ENCODE peak calls at places on chromosome 13, in five cellular contexts. V is neuronal stem cell, T is H9, F is H1, J is mesenchymal stem cell. H is an unnamed sample.
A peak's percentile ranks its signal among the peaks of the same experiment; 100 is the strongest.

GRCh38 chr13:84574851-84575250 is 692.6 kb upstream of the SLITRK1 start:
- DNase-seq in V (no peak), T (no peak), F (no peak), J (peak; percentile 3), H (no peak)

GRCh38 chr13:112210401-112210800 is 143.5 kb downstream of the SOX1 start:
- DNase-seq in V (no peak), T (no peak), F (no peak), J (no peak), H (no peak)

GRCh38 chr13:112790735-112791641 is 101.2 kb downstream of the ATP11A start:
- DNase-seq in V (no peak), T (no peak), F (no peak), J (no peak), H (peak; percentile 11)

GRCh38 chr13:90926459-90926858 is 421.0 kb upstream of the MIR17HG start:
- DNase-seq in V (no peak), T (no peak), F (no peak), J (peak; percentile 66), H (no peak)

GRCh38 chr13:60617863-60618733 is 221.1 kb downstream of the TDRD3 start:
- DNase-seq in V (no peak), T (peak; percentile 69), F (peak; percentile 31), J (peak; percentile 13), H (no peak)

GRCh38 chr13:65725001-65725400 is 1505.1 kb downstream of the PCDH9 start:
- DNase-seq in V (no peak), T (no peak), F (no peak), J (no peak), H (no peak)

GRCh38 chr13:94710081-94710809 is 2.1 kb downstream of the SOX21 start:
- DNase-seq in V (no peak), T (peak; percentile 34), F (no peak), J (peak; percentile 16), H (no peak)

GRCh38 chr13:73519720-73520119 is 460.9 kb downstream of the KLF5 start:
- DNase-seq in V (no peak), T (no peak), F (no peak), J (no peak), H (no peak)

GRCh38 chr13:103525530-103525929 is 459.3 kb upstream of the SLC10A2 start:
- DNase-seq in V (no peak), T (no peak), F (no peak), J (no peak), H (no peak)

GRCh38 chr13:110850840-110851239 is 64.0 kb downstream of the ANKRD10 start:
- DNase-seq in V (no peak), T (no peak), F (no peak), J (no peak), H (no peak)

GRCh38 chr13:23766199-23766771 is 122.9 kb downstream of the MIPEP start:
- DNase-seq in V (no peak), T (no peak), F (no peak), J (no peak), H (no peak)

GRCh38 chr13:39527961-39528720 is 74.9 kb downstream of the LHFPL6 start:
- DNase-seq in V (no peak), T (no peak), F (no peak), J (peak; percentile 86), H (peak; percentile 53)

GRCh38 chr13:25286969-25287961 is at the start of gene MTMR6:
- DNase-seq in V (peak; percentile 85), T (peak; percentile 88), F (peak; percentile 63), J (peak; percentile 91), H (peak; percentile 76)

GRCh38 chr13:90447735-90448103 is 899.8 kb upstream of the MIR17HG start:
- DNase-seq in V (no peak), T (no peak), F (no peak), J (peak; percentile 52), H (no peak)

GRCh38 chr13:21849323-21849722 is 178.4 kb downstream of the FGF9 start:
- DNase-seq in V (no peak), T (peak; percentile 45), F (no peak), J (peak; percentile 3), H (peak; percentile 16)

GRCh38 chr13:111204438-111205177 is 89.5 kb downstream of the ARHGEF7 start:
- DNase-seq in V (no peak), T (peak; percentile 64), F (no peak), J (peak; percentile 81), H (peak; percentile 77)

GRCh38 chr13:83975668-83976165 is 93.4 kb upstream of the SLITRK1 start:
- DNase-seq in V (no peak), T (no peak), F (no peak), J (no peak), H (no peak)

GRCh38 chr13:40125336-40125735 is 469.9 kb downstream of the COG6 start:
- DNase-seq in V (no peak), T (no peak), F (no peak), J (no peak), H (no peak)

GRCh38 chr13:112849500-112849899 is 119.5 kb upstream of the MCF2L start:
- DNase-seq in V (no peak), T (no peak), F (no peak), J (no peak), H (no peak)

GRCh38 chr13:81988542-81988941 is 1647.6 kb upstream of the SPRY2 start:
- DNase-seq in V (no peak), T (no peak), F (no peak), J (no peak), H (no peak)

GRCh38 chr13:46896346-46897138 is at the start of gene HTR2A:
- DNase-seq in V (no peak), T (no peak), F (no peak), J (no peak), H (peak; percentile 4)

GRCh38 chr13:80591978-80592377 is 251.1 kb upstream of the SPRY2 start:
- DNase-seq in V (no peak), T (no peak), F (no peak), J (no peak), H (no peak)

GRCh38 chr13:46166221-46166584 is 15.8 kb downstream of the LCP1 start:
- DNase-seq in V (no peak), T (no peak), F (no peak), J (no peak), H (no peak)

GRCh38 chr13:26785845-26786630 is 25.5 kb upstream of the GPR12 start:
- DNase-seq in V (no peak), T (peak; percentile 80), F (no peak), J (no peak), H (peak; percentile 83)

GRCh38 chr13:110546933-110547332 is 14.6 kb downstream of the RAB20 start:
- DNase-seq in V (no peak), T (no peak), F (no peak), J (peak; percentile 90), H (peak; percentile 91)

GRCh38 chr13:45040173-45040572 is 50.8 kb downstream of the GPALPP1 start:
- DNase-seq in V (no peak), T (no peak), F (no peak), J (no peak), H (no peak)

GRCh38 chr13:49248433-49249002 is 793 bp downstream of the CDADC1 start:
- DNase-seq in V (peak; percentile 21), T (no peak), F (no peak), J (no peak), H (peak; percentile 68)

GRCh38 chr13:78410847-78411246 is 192.5 kb downstream of the POU4F1 start:
- DNase-seq in V (no peak), T (no peak), F (no peak), J (no peak), H (no peak)

GRCh38 chr13:33910267-33910666 is 92.3 kb downstream of the RFC3 start:
- DNase-seq in V (no peak), T (no peak), F (no peak), J (no peak), H (no peak)

GRCh38 chr13:50376895-50377575 is 361.8 kb downstream of the KCNRG start:
- DNase-seq in V (no peak), T (peak; percentile 77), F (peak; percentile 21), J (no peak), H (no peak)
- H2BK120ac ChIP-seq in V (no peak overlapping the region), T (no peak overlapping the region), F (no peak overlapping the region), J (no peak overlapping the region), H (no peak overlapping the region)

DNA sequence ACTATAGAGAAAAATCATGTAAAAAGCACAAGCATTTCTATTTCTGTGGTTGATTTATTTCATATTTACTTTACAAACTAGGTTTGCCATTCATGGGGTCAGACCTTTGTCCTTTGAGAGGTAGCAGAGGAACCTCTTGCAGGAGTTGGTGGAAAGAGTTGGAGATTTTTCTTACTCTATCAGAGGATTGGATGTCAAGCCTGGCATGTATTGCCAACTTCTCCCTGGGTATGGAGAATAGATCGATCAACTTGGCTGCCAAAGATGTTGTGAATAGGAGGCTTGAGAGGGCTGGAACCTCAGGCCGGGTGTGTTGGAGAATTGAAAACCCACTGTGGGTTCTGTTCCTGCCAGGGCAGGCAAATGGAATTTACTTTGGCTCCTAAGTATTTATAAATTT is 81.2 kb downstream of the WDFY2 start:
- DNase-seq in V (no peak), T (no peak), F (no peak), J (no peak), H (no peak)
- H2BK12ac ChIP-seq in V (no peak overlapping the region), T (no peak overlapping the region), F (no peak overlapping the region), J (no peak overlapping the region), H (no peak overlapping the region)

GRCh38 chr13:107250626-107251025 is 682.7 kb upstream of the ARGLU1 start:
- DNase-seq in V (no peak), T (no peak), F (no peak), J (peak; percentile 71), H (no peak)
- H4K8ac ChIP-seq in V (no peak overlapping the region), T (no peak overlapping the region), F (no peak overlapping the region), J (peak overlapping the region; percentile 36), H (no peak overlapping the region)

DNA sequence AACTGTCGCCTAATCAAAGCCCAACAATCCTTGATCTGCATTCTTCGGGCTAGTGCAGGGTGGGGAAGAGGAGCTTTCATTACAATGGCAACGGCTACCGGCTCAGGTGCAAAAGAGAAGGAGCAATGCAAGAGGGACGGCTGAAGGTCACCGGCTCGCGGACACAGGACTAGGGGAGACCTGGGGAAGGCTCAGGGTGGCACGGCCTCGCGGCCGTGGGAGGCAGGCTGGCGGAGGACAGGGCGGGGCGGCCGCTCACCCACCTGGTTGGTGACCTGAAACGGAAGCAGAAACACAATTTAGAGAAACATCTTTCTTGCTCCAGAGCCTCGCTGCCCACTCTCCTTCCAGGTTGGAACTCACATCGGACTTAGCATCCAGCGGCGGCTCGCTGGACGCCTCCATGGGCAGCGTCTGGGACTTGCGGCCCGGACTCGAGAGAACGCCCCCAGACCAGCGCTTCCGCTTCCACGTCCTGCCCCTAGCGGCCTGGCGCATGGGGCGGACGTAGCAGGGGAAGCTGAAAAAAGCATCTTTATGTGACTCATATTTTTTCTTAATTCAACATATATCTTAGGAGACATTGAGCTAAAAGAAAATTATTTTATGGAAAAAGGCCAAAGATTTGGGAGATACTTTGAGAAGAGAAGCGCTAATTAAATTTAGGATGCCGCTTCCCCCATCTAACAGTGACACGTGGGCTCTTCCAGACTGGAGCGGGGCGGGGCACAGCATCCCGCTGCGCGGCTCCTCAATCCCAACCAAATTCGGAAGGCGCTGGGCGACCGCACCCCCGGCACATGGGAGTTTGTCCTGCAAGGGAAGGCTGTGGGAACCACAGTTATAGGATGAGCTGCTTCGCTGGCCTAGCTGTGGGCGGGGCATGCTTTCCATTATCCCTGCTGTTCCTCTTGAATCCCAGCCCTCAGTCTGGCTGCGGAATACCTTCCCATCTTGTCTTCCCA is at the start of gene COMMD6:
- DNase-seq in V (peak; percentile 80), T (peak; percentile 95), F (peak; percentile 91), J (peak; percentile 89), H (peak; percentile 96)
- H2BK120ac ChIP-seq in V (no peak within 1 kb of the TSS), T (no peak within 1 kb of the TSS), F (no peak within 1 kb of the TSS), J (no peak within 1 kb of the TSS), H (peak within 1 kb of the TSS; percentile 30)

DNA sequence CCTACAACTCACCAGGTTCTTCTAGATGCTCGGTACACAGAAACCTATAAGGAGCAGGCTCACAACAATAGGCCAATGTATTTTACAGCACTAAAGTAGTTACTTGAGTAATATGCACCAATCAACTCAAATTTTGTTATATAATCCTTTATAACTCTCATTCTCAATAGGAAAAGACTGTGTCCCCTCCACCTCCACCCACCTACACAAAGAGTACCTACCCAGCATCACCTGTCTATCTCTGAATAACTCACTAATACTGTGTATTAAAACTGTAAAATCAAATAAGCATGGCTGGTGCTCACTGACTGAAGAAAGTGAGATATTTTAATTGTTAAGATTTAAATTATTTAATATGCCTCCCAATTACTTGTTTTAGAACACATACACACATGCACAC is 146.3 kb downstream of the ENOX1 start:
- DNase-seq in V (no peak), T (no peak), F (no peak), J (no peak), H (no peak)
- H2BK12ac ChIP-seq in V (no peak overlapping the region), T (no peak overlapping the region), F (no peak overlapping the region), J (no peak overlapping the region), H (no peak overlapping the region)

H was measured in trophoblast cell.